ENCODE peak calls at places on chromosomes 11 and 22, in ten cellular contexts. One of them, this sample, is unnamed.

GRCh38 chr22:37213941-37214340 is 1.7 kb upstream of the SSTR3 start:
- DNase-seq in stimulated activated CD8-positive, alpha-beta memory T cell treated with anti-CD3 and anti-CD28 coated beads, Interleukin-7, amount 100 ng/mL, for 4 hours: no peak
- DNase-seq in NCI-H187 treated with DMSO at 0.1 percent for 48 hours: no peak
- DNase-seq in DMS153: no peak
- DNase-seq in RCC 7860: no peak
- DNase-seq in heart left ventricle: no peak
- DNase-seq in GM04503: no peak
- DNase-seq in lower lobe of right lung: peak
- DNase-seq in right cardiac atrium: no peak
- DNase-seq in HCT116: no peak
- DNase-seq in this sample: no peak

GRCh38 chr11:122248130-122248529 is 132.1 kb upstream of the BLID start:
- DNase-seq in lower lobe of right lung: no peak
- DNase-seq in HCT116: no peak
- DNase-seq in RCC 7860: no peak
- DNase-seq in GM04503: no peak
- DNase-seq in DMS153: no peak
- DNase-seq in heart left ventricle: no peak
- DNase-seq in right cardiac atrium: no peak
- DNase-seq in NCI-H187 treated with DMSO at 0.1 percent for 48 hours: peak
- DNase-seq in stimulated activated CD8-positive, alpha-beta memory T cell treated with anti-CD3 and anti-CD28 coated beads, Interleukin-7, amount 100 ng/mL, for 4 hours: no peak
- DNase-seq in this sample: no peak

GRCh38 chr11:91984033-91984568 is 240.5 kb upstream of the FAT3 start:
- DNase-seq in HCT116: no peak
- DNase-seq in right cardiac atrium: no peak
- DNase-seq in GM04503: no peak
- DNase-seq in DMS153: no peak
- DNase-seq in stimulated activated CD8-positive, alpha-beta memory T cell treated with anti-CD3 and anti-CD28 coated beads, Interleukin-7, amount 100 ng/mL, for 4 hours: no peak
- DNase-seq in RCC 7860: no peak
- DNase-seq in NCI-H187 treated with DMSO at 0.1 percent for 48 hours: no peak
- DNase-seq in lower lobe of right lung: no peak
- DNase-seq in heart left ventricle: no peak
- DNase-seq in this sample: no peak

GRCh38 chr11:3904228-3904627 is 48.8 kb downstream of the STIM1 start:
- DNase-seq in HCT116: no peak
- DNase-seq in lower lobe of right lung: no peak
- DNase-seq in DMS153: no peak
- DNase-seq in right cardiac atrium: no peak
- DNase-seq in heart left ventricle: no peak
- DNase-seq in RCC 7860: peak
- DNase-seq in GM04503: no peak
- DNase-seq in stimulated activated CD8-positive, alpha-beta memory T cell treated with anti-CD3 and anti-CD28 coated beads, Interleukin-7, amount 100 ng/mL, for 4 hours: no peak
- DNase-seq in NCI-H187 treated with DMSO at 0.1 percent for 48 hours: no peak
- DNase-seq in this sample: no peak

GRCh38 chr11:108596701-108597100 is 3.1 kb upstream of the EXPH5 start:
- DNase-seq in HCT116: no peak
- DNase-seq in stimulated activated CD8-positive, alpha-beta memory T cell treated with anti-CD3 and anti-CD28 coated beads, Interleukin-7, amount 100 ng/mL, for 4 hours: no peak
- DNase-seq in RCC 7860: no peak
- DNase-seq in GM04503: no peak
- DNase-seq in lower lobe of right lung: no peak
- DNase-seq in DMS153: no peak
- DNase-seq in heart left ventricle: no peak
- DNase-seq in right cardiac atrium: no peak
- DNase-seq in NCI-H187 treated with DMSO at 0.1 percent for 48 hours: no peak
- DNase-seq in this sample: no peak

GRCh38 chr11:129846508-129847335 is 31.1 kb downstream of the TMEM45B start:
- DNase-seq in lower lobe of right lung: no peak
- DNase-seq in DMS153: peak
- DNase-seq in RCC 7860: peak
- DNase-seq in NCI-H187 treated with DMSO at 0.1 percent for 48 hours: peak
- DNase-seq in right cardiac atrium: no peak
- DNase-seq in GM04503: peak
- DNase-seq in HCT116: no peak
- DNase-seq in heart left ventricle: no peak
- DNase-seq in stimulated activated CD8-positive, alpha-beta memory T cell treated with anti-CD3 and anti-CD28 coated beads, Interleukin-7, amount 100 ng/mL, for 4 hours: no peak
- DNase-seq in this sample: no peak

GRCh38 chr22:50531546-50532352 is 1.9 kb upstream of the TYMP start:
- DNase-seq in GM04503: no peak
- DNase-seq in stimulated activated CD8-positive, alpha-beta memory T cell treated with anti-CD3 and anti-CD28 coated beads, Interleukin-7, amount 100 ng/mL, for 4 hours: peak
- DNase-seq in DMS153: peak
- DNase-seq in heart left ventricle: peak
- DNase-seq in RCC 7860: peak
- DNase-seq in NCI-H187 treated with DMSO at 0.1 percent for 48 hours: no peak
- DNase-seq in lower lobe of right lung: peak
- DNase-seq in right cardiac atrium: peak
- DNase-seq in HCT116: no peak
- DNase-seq in this sample: peak

GRCh38 chr22:25748704-25749103 is 6.7 kb downstream of the MYO18B start:
- DNase-seq in NCI-H187 treated with DMSO at 0.1 percent for 48 hours: no peak
- DNase-seq in right cardiac atrium: no peak
- DNase-seq in GM04503: no peak
- DNase-seq in RCC 7860: no peak
- DNase-seq in heart left ventricle: no peak
- DNase-seq in lower lobe of right lung: no peak
- DNase-seq in stimulated activated CD8-positive, alpha-beta memory T cell treated with anti-CD3 and anti-CD28 coated beads, Interleukin-7, amount 100 ng/mL, for 4 hours: no peak
- DNase-seq in DMS153: no peak
- DNase-seq in HCT116: no peak
- DNase-seq in this sample: no peak

GRCh38 chr22:41810022-41810421 is 9.5 kb downstream of the CCDC134 start:
- DNase-seq in HCT116: no peak
- DNase-seq in stimulated activated CD8-positive, alpha-beta memory T cell treated with anti-CD3 and anti-CD28 coated beads, Interleukin-7, amount 100 ng/mL, for 4 hours: no peak
- DNase-seq in NCI-H187 treated with DMSO at 0.1 percent for 48 hours: no peak
- DNase-seq in lower lobe of right lung: no peak
- DNase-seq in GM04503: no peak
- DNase-seq in heart left ventricle: no peak
- DNase-seq in RCC 7860: no peak
- DNase-seq in right cardiac atrium: no peak
- DNase-seq in DMS153: no peak
- DNase-seq in this sample: no peak

GRCh38 chr11:128390246-128390645 is 197.1 kb downstream of the ETS1 start:
- DNase-seq in GM04503: no peak
- DNase-seq in HCT116: no peak
- DNase-seq in NCI-H187 treated with DMSO at 0.1 percent for 48 hours: no peak
- DNase-seq in stimulated activated CD8-positive, alpha-beta memory T cell treated with anti-CD3 and anti-CD28 coated beads, Interleukin-7, amount 100 ng/mL, for 4 hours: no peak
- DNase-seq in heart left ventricle: no peak
- DNase-seq in right cardiac atrium: no peak
- DNase-seq in DMS153: no peak
- DNase-seq in lower lobe of right lung: no peak
- DNase-seq in RCC 7860: no peak
- DNase-seq in this sample: no peak

GRCh38 chr11:77819921-77820564 is 479 bp downstream of the RSF1 start:
- DNase-seq in heart left ventricle: peak
- DNase-seq in DMS153: no peak
- DNase-seq in stimulated activated CD8-positive, alpha-beta memory T cell treated with anti-CD3 and anti-CD28 coated beads, Interleukin-7, amount 100 ng/mL, for 4 hours: peak
- DNase-seq in NCI-H187 treated with DMSO at 0.1 percent for 48 hours: no peak
- DNase-seq in lower lobe of right lung: peak
- DNase-seq in right cardiac atrium: peak
- DNase-seq in RCC 7860: no peak
- DNase-seq in GM04503: no peak
- DNase-seq in HCT116: no peak
- DNase-seq in this sample: peak

GRCh38 chr22:24580276-24580675 is 12.6 kb downstream of the LRRC75B start:
- DNase-seq in GM04503: peak
- DNase-seq in DMS153: no peak
- DNase-seq in HCT116: no peak
- DNase-seq in lower lobe of right lung: no peak
- DNase-seq in stimulated activated CD8-positive, alpha-beta memory T cell treated with anti-CD3 and anti-CD28 coated beads, Interleukin-7, amount 100 ng/mL, for 4 hours: no peak
- DNase-seq in right cardiac atrium: no peak
- DNase-seq in heart left ventricle: no peak
- DNase-seq in NCI-H187 treated with DMSO at 0.1 percent for 48 hours: no peak
- DNase-seq in RCC 7860: peak
- DNase-seq in this sample: no peak

GRCh38 chr22:47355776-47356432 is 593.5 kb downstream of the TBC1D22A start:
- DNase-seq in GM04503: no peak
- DNase-seq in RCC 7860: no peak
- DNase-seq in right cardiac atrium: no peak
- DNase-seq in HCT116: no peak
- DNase-seq in DMS153: no peak
- DNase-seq in stimulated activated CD8-positive, alpha-beta memory T cell treated with anti-CD3 and anti-CD28 coated beads, Interleukin-7, amount 100 ng/mL, for 4 hours: no peak
- DNase-seq in NCI-H187 treated with DMSO at 0.1 percent for 48 hours: no peak
- DNase-seq in heart left ventricle: no peak
- DNase-seq in lower lobe of right lung: no peak
- DNase-seq in this sample: no peak

GRCh38 chr22:44180706-44181032 is at the start of gene PARVG:
- DNase-seq in NCI-H187 treated with DMSO at 0.1 percent for 48 hours: no peak
- DNase-seq in lower lobe of right lung: no peak
- DNase-seq in DMS153: no peak
- DNase-seq in RCC 7860: no peak
- DNase-seq in stimulated activated CD8-positive, alpha-beta memory T cell treated with anti-CD3 and anti-CD28 coated beads, Interleukin-7, amount 100 ng/mL, for 4 hours: no peak
- DNase-seq in HCT116: no peak
- DNase-seq in right cardiac atrium: no peak
- DNase-seq in heart left ventricle: no peak
- DNase-seq in GM04503: no peak
- DNase-seq in this sample: no peak

GRCh38 chr11:44484211-44484610 is 81.3 kb upstream of the CD82 start:
- DNase-seq in DMS153: no peak
- DNase-seq in stimulated activated CD8-positive, alpha-beta memory T cell treated with anti-CD3 and anti-CD28 coated beads, Interleukin-7, amount 100 ng/mL, for 4 hours: no peak
- DNase-seq in heart left ventricle: no peak
- DNase-seq in GM04503: no peak
- DNase-seq in HCT116: peak
- DNase-seq in lower lobe of right lung: no peak
- DNase-seq in NCI-H187 treated with DMSO at 0.1 percent for 48 hours: no peak
- DNase-seq in RCC 7860: no peak
- DNase-seq in right cardiac atrium: no peak
- DNase-seq in this sample: no peak

GRCh38 chr11:17267576-17267975 is 9.0 kb upstream of the NUCB2 start:
- DNase-seq in RCC 7860: peak
- DNase-seq in GM04503: no peak
- DNase-seq in lower lobe of right lung: no peak
- DNase-seq in NCI-H187 treated with DMSO at 0.1 percent for 48 hours: no peak
- DNase-seq in heart left ventricle: no peak
- DNase-seq in right cardiac atrium: no peak
- DNase-seq in DMS153: no peak
- DNase-seq in stimulated activated CD8-positive, alpha-beta memory T cell treated with anti-CD3 and anti-CD28 coated beads, Interleukin-7, amount 100 ng/mL, for 4 hours: no peak
- DNase-seq in HCT116: peak
- DNase-seq in this sample: no peak

GRCh38 chr11:77127674-77127968 is 425 bp upstream of the MYO7A start:
- DNase-seq in NCI-H187 treated with DMSO at 0.1 percent for 48 hours: no peak
- DNase-seq in HCT116: no peak
- DNase-seq in RCC 7860: no peak
- DNase-seq in stimulated activated CD8-positive, alpha-beta memory T cell treated with anti-CD3 and anti-CD28 coated beads, Interleukin-7, amount 100 ng/mL, for 4 hours: no peak
- DNase-seq in DMS153: no peak
- DNase-seq in GM04503: no peak
- DNase-seq in lower lobe of right lung: no peak
- DNase-seq in heart left ventricle: no peak
- DNase-seq in right cardiac atrium: no peak
- DNase-seq in this sample: no peak

GRCh38 chr11:45560935-45561330 is 104.5 kb downstream of the CHST1 start:
- DNase-seq in NCI-H187 treated with DMSO at 0.1 percent for 48 hours: no peak
- DNase-seq in heart left ventricle: no peak
- DNase-seq in lower lobe of right lung: no peak
- DNase-seq in stimulated activated CD8-positive, alpha-beta memory T cell treated with anti-CD3 and anti-CD28 coated beads, Interleukin-7, amount 100 ng/mL, for 4 hours: no peak
- DNase-seq in RCC 7860: no peak
- DNase-seq in DMS153: peak
- DNase-seq in right cardiac atrium: no peak
- DNase-seq in GM04503: no peak
- DNase-seq in HCT116: no peak
- DNase-seq in this sample: no peak

GRCh38 chr11:103234974-103235373 is 125.7 kb downstream of the DYNC2H1 start:
- DNase-seq in heart left ventricle: no peak
- DNase-seq in HCT116: no peak
- DNase-seq in NCI-H187 treated with DMSO at 0.1 percent for 48 hours: no peak
- DNase-seq in GM04503: peak
- DNase-seq in stimulated activated CD8-positive, alpha-beta memory T cell treated with anti-CD3 and anti-CD28 coated beads, Interleukin-7, amount 100 ng/mL, for 4 hours: no peak
- DNase-seq in right cardiac atrium: no peak
- DNase-seq in RCC 7860: no peak
- DNase-seq in DMS153: no peak
- DNase-seq in lower lobe of right lung: no peak
- DNase-seq in this sample: no peak

GRCh38 chr22:30214703-30215405 is 31.7 kb downstream of the LIF start:
- DNase-seq in RCC 7860: peak
- DNase-seq in lower lobe of right lung: no peak
- DNase-seq in HCT116: no peak
- DNase-seq in heart left ventricle: no peak
- DNase-seq in NCI-H187 treated with DMSO at 0.1 percent for 48 hours: no peak
- DNase-seq in DMS153: peak
- DNase-seq in GM04503: no peak
- DNase-seq in stimulated activated CD8-positive, alpha-beta memory T cell treated with anti-CD3 and anti-CD28 coated beads, Interleukin-7, amount 100 ng/mL, for 4 hours: no peak
- DNase-seq in right cardiac atrium: no peak
- DNase-seq in this sample: no peak

GRCh38 chr11:130439160-130439519 is 9.3 kb upstream of the ADAMTS15 start:
- DNase-seq in GM04503: no peak
- DNase-seq in right cardiac atrium: no peak
- DNase-seq in lower lobe of right lung: no peak
- DNase-seq in DMS153: no peak
- DNase-seq in stimulated activated CD8-positive, alpha-beta memory T cell treated with anti-CD3 and anti-CD28 coated beads, Interleukin-7, amount 100 ng/mL, for 4 hours: no peak
- DNase-seq in NCI-H187 treated with DMSO at 0.1 percent for 48 hours: no peak
- DNase-seq in RCC 7860: no peak
- DNase-seq in heart left ventricle: peak
- DNase-seq in HCT116: no peak
- DNase-seq in this sample: no peak

GRCh38 chr11:76690736-76691135 is 20.2 kb upstream of the LRRC32 start:
- DNase-seq in GM04503: peak
- DNase-seq in lower lobe of right lung: no peak
- DNase-seq in stimulated activated CD8-positive, alpha-beta memory T cell treated with anti-CD3 and anti-CD28 coated beads, Interleukin-7, amount 100 ng/mL, for 4 hours: no peak
- DNase-seq in DMS153: no peak
- DNase-seq in HCT116: no peak
- DNase-seq in NCI-H187 treated with DMSO at 0.1 percent for 48 hours: no peak
- DNase-seq in heart left ventricle: no peak
- DNase-seq in right cardiac atrium: no peak
- DNase-seq in RCC 7860: no peak
- DNase-seq in this sample: no peak

GRCh38 chr22:24951942-24952836 is at the start of gene KIAA1671:
- DNase-seq in lower lobe of right lung: peak
- DNase-seq in stimulated activated CD8-positive, alpha-beta memory T cell treated with anti-CD3 and anti-CD28 coated beads, Interleukin-7, amount 100 ng/mL, for 4 hours: peak
- DNase-seq in RCC 7860: peak
- DNase-seq in NCI-H187 treated with DMSO at 0.1 percent for 48 hours: no peak
- DNase-seq in HCT116: peak
- DNase-seq in right cardiac atrium: peak
- DNase-seq in heart left ventricle: peak
- DNase-seq in GM04503: no peak
- DNase-seq in DMS153: peak
- DNase-seq in this sample: peak

This sample was measured in lower leg skin.